ENCODE peak calls at places on chromosomes 6 and 20, in seven cellular contexts. V, W, Y, M, U, H and E are unnamed samples.

GRCh38 chr6:157708239-157708638 is 114.8 kb upstream of the SNX9 start:
- DNase-seq in V (no peak), W (no peak), Y (no peak), M (no peak), U (no peak), H (no peak), E (no peak)

GRCh38 chr20:22684072-22684762 is 99.8 kb upstream of the FOXA2 start:
- DNase-seq in V (peak; percentile 70), W (peak; percentile 69), Y (no peak), M (peak; percentile 48), U (peak; percentile 15), H (peak; percentile 73), E (peak; percentile 82)

GRCh38 chr6:72287801-72288200 is 334.1 kb upstream of the KCNQ5 start:
- DNase-seq in V (no peak), W (no peak), Y (no peak), M (no peak), U (no peak), H (no peak), E (no peak)

GRCh38 chr6:17179246-17180073 is 77.6 kb downstream of the STMND1 start:
- DNase-seq in V (no peak), W (no peak), Y (no peak), M (no peak), U (no peak), H (no peak), E (no peak)

GRCh38 chr20:33263784-33264183 is 19.2 kb upstream of the BPIFB1 start:
- DNase-seq in V (no peak), W (no peak), Y (no peak), M (no peak), U (no peak), H (no peak), E (peak; percentile 61)

GRCh38 chr20:10673176-10673830 is 496 bp downstream of the JAG1 start:
- DNase-seq in V (peak; percentile 41), W (peak; percentile 14), Y (peak; percentile 44), M (peak; percentile 42), U (no peak), H (peak; percentile 61), E (peak; percentile 24)

GRCh38 chr6:144653885-144654505 is 368.9 kb downstream of the UTRN start:
- DNase-seq in V (peak; percentile 53), W (no peak), Y (no peak), M (no peak), U (peak; percentile 45), H (no peak), E (no peak)

GRCh38 chr6:144621332-144621731 is 336.2 kb downstream of the UTRN start:
- DNase-seq in V (no peak), W (no peak), Y (no peak), M (no peak), U (no peak), H (no peak), E (no peak)

GRCh38 chr6:135811644-135812043 is 39.9 kb upstream of the PDE7B start:
- DNase-seq in V (no peak), W (no peak), Y (no peak), M (no peak), U (no peak), H (no peak), E (no peak)

GRCh38 chr20:37319120-37319717 is 26.7 kb upstream of the SRC start:
- DNase-seq in V (no peak), W (no peak), Y (peak; percentile 10), M (no peak), U (no peak), H (peak; percentile 36), E (no peak)

GRCh38 chr6:15266423-15266996 is 20.6 kb downstream of the JARID2 start:
- DNase-seq in V (peak; percentile 43), W (no peak), Y (no peak), M (no peak), U (no peak), H (peak; percentile 42), E (no peak)

GRCh38 chr6:55617272-55617671 is 38.3 kb upstream of the HMGCLL1 start:
- DNase-seq in V (peak; percentile 15), W (peak; percentile 21), Y (no peak), M (no peak), U (no peak), H (peak; percentile 51), E (peak; percentile 11)

GRCh38 chr6:10555625-10556309 is 34.6 kb downstream of the GCNT2 start:
- DNase-seq in V (no peak), W (peak; percentile 10), Y (no peak), M (peak; percentile 66), U (no peak), H (no peak), E (peak; percentile 94)

GRCh38 chr6:126077810-126078791 is 91.8 kb downstream of the TRMT11 start:
- DNase-seq in V (no peak), W (no peak), Y (no peak), M (no peak), U (no peak), H (no peak), E (no peak)

GRCh38 chr6:22042713-22043112 is 254.1 kb downstream of the PRL start:
- DNase-seq in V (no peak), W (no peak), Y (no peak), M (peak; percentile 17), U (no peak), H (no peak), E (no peak)

GRCh38 chr20:48153523-48153922 is 368.2 kb upstream of the SULF2 start:
- DNase-seq in V (no peak), W (no peak), Y (peak; percentile 5), M (no peak), U (no peak), H (no peak), E (peak; percentile 55)

GRCh38 chr6:23077797-23078196 is 508.4 kb downstream of the HDGFL1 start:
- DNase-seq in V (no peak), W (no peak), Y (no peak), M (no peak), U (no peak), H (no peak), E (no peak)

GRCh38 chr6:144007779-144008500 is at the start of gene PLAGL1:
- DNase-seq in V (peak; percentile 69), W (peak; percentile 25), Y (peak; percentile 70), M (peak; percentile 77), U (no peak), H (peak; percentile 71), E (peak; percentile 35)

GRCh38 chr20:51583073-51583472 is 40.6 kb upstream of the NFATC2 start:
- DNase-seq in V (no peak), W (no peak), Y (no peak), M (no peak), U (no peak), H (no peak), E (no peak)

GRCh38 chr6:147693185-147693584 is 184.7 kb downstream of the SAMD5 start:
- DNase-seq in V (no peak), W (no peak), Y (no peak), M (no peak), U (no peak), H (no peak), E (no peak)

GRCh38 chr6:41591859-41592502 is 45.8 kb downstream of the FOXP4 start:
- DNase-seq in V (peak; percentile 89), W (peak; percentile 54), Y (peak; percentile 64), M (peak; percentile 72), U (peak; percentile 9), H (peak; percentile 72), E (peak; percentile 73)

GRCh38 chr20:41586784-41587183 is 31.4 kb downstream of the CHD6 start:
- DNase-seq in V (no peak), W (no peak), Y (no peak), M (no peak), U (no peak), H (no peak), E (no peak)

GRCh38 chr6:25404693-25405169 is 125.6 kb downstream of the CARMIL1 start:
- DNase-seq in V (peak; percentile 46), W (no peak), Y (no peak), M (no peak), U (peak; percentile 90), H (no peak), E (no peak)

GRCh38 chr6:130758818-130759217 is 68.4 kb upstream of the SMLR1 start:
- DNase-seq in V (no peak), W (no peak), Y (no peak), M (no peak), U (no peak), H (no peak), E (no peak)

GRCh38 chr6:56172144-56172543 is 75.2 kb downstream of the COL21A1 start:
- DNase-seq in V (no peak), W (no peak), Y (no peak), M (no peak), U (no peak), H (no peak), E (no peak)

GRCh38 chr20:12815369-12815768 is 193.4 kb upstream of the SPTLC3 start:
- DNase-seq in V (no peak), W (no peak), Y (no peak), M (no peak), U (no peak), H (no peak), E (no peak)

GRCh38 chr6:43045371-43045930 is 8.2 kb downstream of the CUL7 start:
- DNase-seq in V (no peak), W (no peak), Y (no peak), M (no peak), U (no peak), H (no peak), E (peak; percentile 66)

GRCh38 chr6:119105262-119105661 is 26.8 kb upstream of the FAM184A start:
- DNase-seq in V (no peak), W (no peak), Y (no peak), M (no peak), U (no peak), H (no peak), E (no peak)

GRCh38 chr6:100300221-100300736 is 164.4 kb downstream of the SIM1 start:
- DNase-seq in V (no peak), W (peak; percentile 80), Y (no peak), M (no peak), U (no peak), H (no peak), E (no peak)

GRCh38 chr6:146913842-146914562 is 290.2 kb upstream of the STXBP5 start:
- DNase-seq in V (no peak), W (peak; percentile 80), Y (peak; percentile 84), M (peak; percentile 39), U (no peak), H (peak; percentile 90), E (peak; percentile 78)

GRCh38 chr6:81722503-81723223 is 29.8 kb downstream of the TENT5A start:
- DNase-seq in V (no peak), W (no peak), Y (no peak), M (no peak), U (no peak), H (no peak), E (no peak)